ENCODE peak calls at places on chromosomes 1 and 21, in seven cellular contexts. A, V, X, B, C, F and L are unnamed samples. For H3K4me1, the result is how much of the 10 kb centered on the place peaks cover.

GRCh38 chr1:26320896-26321295 is 3.1 kb downstream of the CD52 start:
- DNase-seq in A (no peak), V (no peak), X (no peak), B (no peak), C (no peak), F (no peak), L (no peak)

GRCh38 chr1:68202239-68202832 is 30.0 kb downstream of the WLS start:
- DNase-seq in A (no peak), V (no peak), X (peak), B (no peak), C (no peak), F (no peak), L (no peak)

GRCh38 chr21:32089771-32090170 is 189.1 kb downstream of the MIS18A start:
- DNase-seq in A (no peak), V (no peak), X (no peak), B (no peak), C (no peak), F (no peak), L (no peak)

GRCh38 chr1:186187601-186188000 is 187.5 kb downstream of the TPR start:
- DNase-seq in A (no peak), V (no peak), X (no peak), B (no peak), C (peak), F (no peak), L (no peak)

GRCh38 chr1:31335007-31335406 is 37.9 kb downstream of the FABP3 start:
- DNase-seq in A (no peak), V (peak), X (peak), B (peak), C (no peak), F (no peak), L (no peak)

GRCh38 chr1:226098870-226099832 is 36.6 kb downstream of the H3-3A start:
- DNase-seq in A (peak), V (no peak), X (no peak), B (peak), C (no peak), F (no peak), L (no peak)

GRCh38 chr21:34363733-34364132 is at the start of gene KCNE2:
- DNase-seq in A (no peak), V (no peak), X (no peak), B (no peak), C (no peak), F (no peak), L (no peak)

GRCh38 chr21:25607812-25608737 is 794 bp upstream of the MRPL39 start:
- DNase-seq in A (peak), V (peak), X (peak), B (peak), C (peak), F (peak), L (peak)

GRCh38 chr1:163083690-163084089 is 14.5 kb downstream of the RGS4 start:
- DNase-seq in A (no peak), V (no peak), X (peak), B (no peak), C (no peak), F (no peak), L (no peak)

GRCh38 chr1:9630331-9631081 is 21.0 kb upstream of the PIK3CD start:
- DNase-seq in A (no peak), V (no peak), X (peak), B (no peak), C (no peak), F (no peak), L (no peak)

GRCh38 chr21:30194701-30195299 is 21.1 kb downstream of the CLDN8 start:
- DNase-seq in A (no peak), V (peak), X (peak), B (peak), C (peak), F (no peak), L (no peak)

GRCh38 chr1:173866462-173866861 is 1.3 kb downstream of the GAS5 start:
- DNase-seq in A (no peak), V (no peak), X (no peak), B (no peak), C (no peak), F (no peak), L (no peak)

GRCh38 chr1:164912290-164912689 is 353.3 kb downstream of the PBX1 start:
- DNase-seq in A (peak), V (no peak), X (no peak), B (no peak), C (no peak), F (no peak), L (no peak)

GRCh38 chr1:246631426-246631825 is 65.2 kb downstream of the CNST start:
- DNase-seq in A (no peak), V (no peak), X (peak), B (no peak), C (no peak), F (no peak), L (no peak)

GRCh38 chr1:115170396-115170795 is 81.1 kb upstream of the TSPAN2 start:
- DNase-seq in A (no peak), V (no peak), X (no peak), B (no peak), C (no peak), F (no peak), L (no peak)

GRCh38 chr1:54517536-54517935 is 30.5 kb upstream of the ACOT11 start:
- DNase-seq in A (no peak), V (no peak), X (no peak), B (no peak), C (no peak), F (no peak), L (no peak)

GRCh38 chr1:64082459-64082858 is 121.0 kb upstream of the UBE2U start:
- DNase-seq in A (no peak), V (no peak), X (peak), B (no peak), C (no peak), F (no peak), L (no peak)

GRCh38 chr1:91124989-91125417 is 103.2 kb upstream of the ZNF644 start:
- DNase-seq in A (peak), V (no peak), X (no peak), B (peak), C (no peak), F (no peak), L (no peak)

GRCh38 chr1:154497026-154497806 is 4.8 kb upstream of the TDRD10 start:
- DNase-seq in A (peak), V (no peak), X (no peak), B (peak), C (no peak), F (no peak), L (no peak)

GRCh38 chr1:77265180-77265579 is 16.6 kb upstream of the AK5 start:
- DNase-seq in A (no peak), V (no peak), X (no peak), B (no peak), C (no peak), F (no peak), L (no peak)

GRCh38 chr1:229640455-229640854 is 14.4 kb downstream of the URB2 start:
- DNase-seq in A (peak), V (no peak), X (no peak), B (no peak), C (no peak), F (no peak), L (no peak)

GRCh38 chr1:230277201-230277771 is 148.8 kb downstream of the PGBD5 start:
- DNase-seq in A (no peak), V (no peak), X (no peak), B (no peak), C (no peak), F (peak), L (peak)

GRCh38 chr1:184686540-184686939 is 68.1 kb downstream of the EDEM3 start:
- DNase-seq in A (peak), V (peak), X (peak), B (no peak), C (no peak), F (peak), L (peak)

GRCh38 chr1:36286802-36287201 is 19.4 kb upstream of the SH3D21 start:
- DNase-seq in A (no peak), V (no peak), X (no peak), B (no peak), C (no peak), F (no peak), L (no peak)

GRCh38 chr21:46118871-46119564 is 21.1 kb downstream of the COL6A2 start:
- DNase-seq in A (peak), V (no peak), X (no peak), B (no peak), C (no peak), F (no peak), L (peak)

GRCh38 chr1:19429611-19430010 is 55.7 kb downstream of the CAPZB start:
- DNase-seq in A (no peak), V (no peak), X (no peak), B (no peak), C (no peak), F (no peak), L (no peak)

GRCh38 chr1:150149490-150150453 is at the start of gene PLEKHO1:
- DNase-seq in A (peak), V (peak), X (peak), B (peak), C (no peak), F (peak), L (peak)

GRCh38 chr1:75423136-75423535 is 187.8 kb downstream of the SLC44A5 start:
- DNase-seq in A (no peak), V (no peak), X (no peak), B (no peak), C (no peak), F (no peak), L (no peak)

GRCh38 chr1:191026828-191027227 is 549.2 kb upstream of the BRINP3 start:
- DNase-seq in A (no peak), V (no peak), X (no peak), B (no peak), C (no peak), F (no peak), L (peak)

GRCh38 chr1:2595261-2595811 is 8.8 kb downstream of the PRXL2B start:
- DNase-seq in A (peak), V (no peak), X (no peak), B (no peak), C (no peak), F (no peak), L (peak)
- H3K27ac ChIP-seq in A (no peak), V (no peak), X (no peak), B (no peak), C (no peak), F (no peak), L (no peak)

GRCh38 chr1:6292134-6292533 is 31.2 kb upstream of the GPR153 start:
- DNase-seq in A (no peak), V (no peak), X (no peak), B (no peak), C (no peak), F (no peak), L (peak)

GRCh38 chr1:6295910-6296309 is 35.0 kb upstream of the GPR153 start:
- DNase-seq in A (no peak), V (no peak), X (no peak), B (no peak), C (no peak), F (no peak), L (no peak)

GRCh38 chr1:6294868-6295556 is 34.1 kb upstream of the GPR153 start:
- DNase-seq in A (no peak), V (peak), X (no peak), B (no peak), C (no peak), F (no peak), L (no peak)

GRCh38 chr1:6298530-6298929 is 37.6 kb upstream of the GPR153 start:
- DNase-seq in A (no peak), V (no peak), X (no peak), B (no peak), C (no peak), F (no peak), L (no peak)

GRCh38 chr1:6294080-6294867 is 33.4 kb upstream of the GPR153 start:
- DNase-seq in A (no peak), V (no peak), X (no peak), B (no peak), C (no peak), F (no peak), L (no peak)
- H3K4me1 ChIP-seq in A (under half), V (under half), X (under half), B (under half), C (under half), F (under half), L (under half)

DNA sequence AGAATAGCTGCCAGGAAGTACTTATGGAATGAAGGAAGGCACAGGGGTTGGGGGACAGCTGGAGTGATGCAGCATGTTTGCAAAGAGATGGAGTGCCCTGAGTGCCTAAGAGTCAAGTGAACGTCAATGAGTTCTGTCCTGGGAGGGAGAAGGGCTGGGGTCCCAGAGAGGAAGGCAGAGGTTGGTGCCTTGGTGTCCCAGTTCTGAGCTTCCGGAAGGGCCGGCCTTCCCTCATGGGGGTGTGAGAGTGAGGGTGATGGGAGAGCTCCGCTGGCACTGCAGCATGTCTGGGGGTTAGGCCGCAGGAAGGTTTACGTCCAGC is 17.6 kb downstream of the NES start:
- DNase-seq in A (no peak), V (no peak), X (no peak), B (no peak), C (no peak), F (no peak), L (no peak)
- H3K4me3 ChIP-seq in A (no peak), V (peak), X (no peak), B (peak), C (no peak), F (no peak), L (no peak)

DNA sequence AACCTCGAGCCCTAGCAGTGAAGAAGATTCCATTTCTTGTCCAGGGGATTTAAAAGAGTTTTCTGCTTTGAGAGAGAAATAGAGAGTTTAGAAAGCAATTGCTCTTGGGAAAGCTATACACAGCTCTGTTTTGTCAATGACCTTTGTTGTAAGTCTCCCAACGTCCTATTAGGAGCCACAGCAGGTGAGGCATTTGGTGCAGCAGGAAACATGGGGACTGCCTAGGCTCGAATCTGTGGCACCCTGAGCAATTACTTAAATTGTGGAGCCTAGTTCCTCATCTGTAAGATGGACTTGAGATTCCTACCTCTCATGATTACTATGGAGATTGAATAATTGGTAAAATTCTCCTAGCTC is 8.2 kb downstream of the DCLRE1B start:
- DNase-seq in A (no peak), V (no peak), X (no peak), B (no peak), C (no peak), F (no peak), L (no peak)
- H3K27ac ChIP-seq in A (peak), V (no peak), X (peak), B (no peak), C (no peak), F (no peak), L (peak)

GRCh38 chr1:234599617-234600417 is 10.2 kb downstream of the IRF2BP2 start:
- DNase-seq in A (peak), V (peak), X (peak), B (peak), C (no peak), F (peak), L (peak)

GRCh38 chr1:234603221-234604204 is 6.5 kb downstream of the IRF2BP2 start:
- DNase-seq in A (no peak), V (peak), X (peak), B (no peak), C (no peak), F (no peak), L (no peak)

GRCh38 chr1:234602334-234603220 is 7.4 kb downstream of the IRF2BP2 start:
- DNase-seq in A (no peak), V (peak), X (peak), B (no peak), C (peak), F (peak), L (no peak)

GRCh38 chr1:234600418-234601216 is 9.4 kb downstream of the IRF2BP2 start:
- DNase-seq in A (peak), V (peak), X (no peak), B (peak), C (no peak), F (no peak), L (no peak)

DNA sequence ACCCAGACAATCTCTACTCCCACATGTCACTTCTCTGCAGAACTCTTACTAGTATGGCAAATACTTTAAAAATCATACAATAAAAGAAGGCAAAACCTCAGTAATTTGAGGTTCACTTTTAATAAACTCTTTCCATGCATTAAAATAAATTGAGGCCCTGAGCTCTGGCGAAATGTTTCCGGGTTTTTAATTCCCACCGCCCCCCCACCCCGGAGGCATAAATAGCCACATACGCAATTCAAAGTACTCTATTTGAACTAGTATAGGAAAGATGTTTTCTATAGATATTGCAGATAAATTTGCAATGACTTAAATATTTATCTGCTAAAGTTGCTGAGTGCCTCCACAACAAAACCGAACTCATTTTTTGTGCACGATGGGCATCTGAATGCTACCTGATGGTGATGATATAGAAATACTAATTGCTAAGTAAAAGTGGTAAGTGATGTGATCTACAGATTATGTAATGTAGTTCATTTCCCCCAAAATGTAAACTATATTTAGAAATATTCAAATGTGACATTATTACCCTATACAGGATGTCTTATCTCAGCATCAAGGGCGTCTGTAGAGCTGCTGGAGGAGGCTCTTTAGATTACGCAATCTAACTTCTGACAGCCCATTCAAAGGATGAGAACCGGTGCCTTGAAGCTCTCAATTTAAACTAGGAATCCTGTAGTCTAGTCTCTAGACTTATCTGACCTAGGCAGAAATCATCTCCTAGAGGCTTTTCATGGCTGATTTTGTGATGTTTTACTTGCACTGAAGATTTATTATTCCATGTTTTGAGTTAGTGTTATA is 8.6 kb downstream of the IRF2BP2 start:
- DNase-seq in A (no peak), V (peak), X (peak), B (no peak), C (no peak), F (no peak), L (no peak)
- H3K4me1 ChIP-seq in A (half or more), V (under half), X (under half), B (half or more), C (half or more), F (half or more), L (under half)

GRCh38 chr1:156384658-156385057 is 15.6 kb downstream of the RHBG start:
- DNase-seq in A (peak), V (no peak), X (no peak), B (no peak), C (no peak), F (no peak), L (no peak)
- H3K4me3 ChIP-seq in A (no peak), V (no peak), X (no peak), B (no peak), C (no peak), F (no peak), L (no peak)

GRCh38 chr1:192167941-192168685 is 9.9 kb downstream of the RGS18 start:
- DNase-seq in A (no peak), V (no peak), X (peak), B (no peak), C (peak), F (no peak), L (no peak)
- H3K27ac ChIP-seq in A (no peak), V (no peak), X (no peak), B (no peak), C (no peak), F (no peak), L (no peak)

GRCh38 chr1:223837687-223838086 is 8.1 kb downstream of the TP53BP2 start:
- DNase-seq in A (no peak), V (no peak), X (no peak), B (no peak), C (no peak), F (no peak), L (no peak)
- H3K4me1 ChIP-seq in A (half or more), V (under half), X (under half), B (under half), C (under half), F (half or more), L (under half)

GRCh38 chr1:243315455-243315854 is 59.6 kb downstream of the SDCCAG8 start:
- DNase-seq in A (no peak), V (no peak), X (no peak), B (peak), C (no peak), F (no peak), L (no peak)

GRCh38 chr1:243311809-243312208 is 56.0 kb downstream of the SDCCAG8 start:
- DNase-seq in A (no peak), V (no peak), X (no peak), B (no peak), C (no peak), F (no peak), L (no peak)

GRCh38 chr1:243315933-243316332 is 60.1 kb downstream of the SDCCAG8 start:
- DNase-seq in A (no peak), V (no peak), X (no peak), B (no peak), C (no peak), F (no peak), L (no peak)

GRCh38 chr1:243313635-243314536 is 58.0 kb downstream of the SDCCAG8 start:
- DNase-seq in A (no peak), V (no peak), X (no peak), B (peak), C (no peak), F (no peak), L (no peak)

GRCh38 chr1:243312962-243313634 is 57.3 kb downstream of the SDCCAG8 start:
- DNase-seq in A (no peak), V (no peak), X (no peak), B (no peak), C (peak), F (no peak), L (no peak)
- H3K4me3 ChIP-seq in A (no peak), V (no peak), X (no peak), B (no peak), C (no peak), F (no peak), L (no peak)

DNA sequence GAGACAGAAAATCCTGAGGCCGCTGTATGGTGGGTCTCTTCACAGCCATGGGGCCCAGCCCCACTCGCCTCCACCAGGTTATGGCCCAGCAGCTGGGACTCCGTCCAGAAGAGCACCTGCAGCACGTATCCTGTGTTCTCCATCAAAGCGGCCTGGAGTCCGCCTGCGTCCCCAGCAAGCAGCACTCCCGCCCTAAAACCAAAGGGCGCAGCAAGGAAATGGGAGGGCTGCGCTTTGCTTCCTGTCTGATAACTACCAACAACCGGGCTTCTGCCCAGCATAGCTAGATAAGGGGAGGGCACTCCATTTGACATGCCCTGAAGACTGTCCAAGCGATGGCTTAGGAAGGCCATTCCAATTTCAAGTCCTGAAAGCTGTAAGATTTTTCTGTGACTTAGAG is 119.9 kb downstream of the KCNJ15 start:
- DNase-seq in A (peak), V (no peak), X (no peak), B (no peak), C (no peak), F (no peak), L (no peak)
- H3K27ac ChIP-seq in A (no peak), V (no peak), X (no peak), B (no peak), C (no peak), F (no peak), L (peak)